ENCODE peak calls at places on chromosomes 3 and 15, in four cellular contexts. Q, G, B and S are unnamed samples.

GRCh38 chr3:100871307-100871706 is 121.9 kb downstream of the ABI3BP start:
- DNase-seq in G (no peak), B (no peak), Q (no peak), S (no peak)

GRCh38 chr3:129054605-129055104 is 5.9 kb upstream of the GP9 start:
- DNase-seq in Q (peak; percentile 20), G (no peak), B (no peak), S (no peak)

GRCh38 chr3:12966847-12967750 is 106.1 kb downstream of the IQSEC1 start:
- DNase-seq in B (peak; percentile 22), G (peak; percentile 61), Q (peak; percentile 22), S (no peak)

GRCh38 chr3:151552589-151552988 is 91.7 kb upstream of the IGSF10 start:
- DNase-seq in Q (peak; percentile 78), B (peak; percentile 11), G (no peak), S (no peak)

GRCh38 chr15:62901916-62902554 is 140.5 kb upstream of the TPM1 start:
- DNase-seq in Q (no peak), G (no peak), B (no peak), S (no peak)

GRCh38 chr3:88203537-88204143 is 53.9 kb downstream of the C3orf38 start:
- DNase-seq in B (peak; percentile 67), Q (peak; percentile 79), G (peak; percentile 68), S (no peak)

GRCh38 chr3:177306252-177306651 is 109.0 kb upstream of the TBL1XR1 start:
- DNase-seq in Q (peak; percentile 55), B (peak; percentile 50), G (no peak), S (no peak)

GRCh38 chr15:100926258-100926657 is 7.1 kb downstream of the LRRK1 start:
- DNase-seq in B (no peak), Q (no peak), G (no peak), S (peak; percentile 79)

GRCh38 chr3:72145506-72146380 is 360.8 kb upstream of the PROK2 start:
- DNase-seq in B (peak; percentile 69), Q (peak; percentile 74), G (no peak), S (no peak)

GRCh38 chr3:64185436-64185835 is 39.8 kb downstream of the PRICKLE2 start:
- DNase-seq in Q (no peak), G (no peak), B (no peak), S (no peak)

GRCh38 chr3:20668411-20668810 is 482.4 kb upstream of the SGO1 start:
- DNase-seq in Q (peak; percentile 25), G (no peak), B (no peak), S (no peak)

GRCh38 chr3:197522881-197523342 is 32.9 kb downstream of the BDH1 start:
- DNase-seq in B (peak; percentile 19), G (no peak), Q (peak; percentile 79), S (no peak)

GRCh38 chr3:195153653-195154052 is 117.3 kb downstream of the XXYLT1 start:
- DNase-seq in B (peak; percentile 38), G (no peak), Q (peak; percentile 34), S (no peak)

GRCh38 chr3:185308126-185308754 is 54.4 kb upstream of the EHHADH start:
- DNase-seq in Q (peak; percentile 83), G (no peak), B (peak; percentile 55), S (no peak)

GRCh38 chr3:104396974-104397669 is 969.6 kb upstream of the ALCAM start:
- DNase-seq in Q (peak; percentile 1), G (no peak), B (peak; percentile 3), S (no peak)

GRCh38 chr3:30693470-30694120 is 87.2 kb downstream of the TGFBR2 start:
- DNase-seq in B (peak; percentile 77), Q (peak; percentile 86), G (no peak), S (no peak)

GRCh38 chr3:46085421-46086082 is 58.3 kb upstream of the XCR1 start:
- DNase-seq in Q (no peak), B (no peak), G (no peak), S (peak; percentile 77)

GRCh38 chr3:66075281-66075680 is 36.6 kb upstream of the MAGI1 start:
- DNase-seq in G (no peak), B (peak; percentile 89), Q (peak; percentile 27), S (no peak)

GRCh38 chr3:183085634-183086390 is 13.5 kb downstream of the MCCC1 start:
- DNase-seq in B (peak; percentile 72), Q (peak; percentile 20), G (no peak), S (no peak)

GRCh38 chr3:149266733-149267132 is 45.1 kb upstream of the CP start:
- DNase-seq in Q (no peak), B (peak; percentile 43), G (no peak), S (no peak)

GRCh38 chr15:54197995-54198394 is 219.8 kb downstream of the UNC13C start:
- DNase-seq in Q (no peak), B (no peak), G (no peak), S (no peak)

GRCh38 chr3:36525115-36525711 is 144.9 kb downstream of the STAC start:
- DNase-seq in G (no peak), B (peak; percentile 4), Q (peak; percentile 35), S (no peak)

GRCh38 chr3:152446495-152446894 is 177.8 kb downstream of the MBNL1 start:
- DNase-seq in G (no peak), B (no peak), Q (no peak), S (no peak)

GRCh38 chr3:187737401-187738088 is 7.7 kb downstream of the BCL6 start:
- DNase-seq in B (peak; percentile 65), G (peak; percentile 88), Q (peak; percentile 85), S (peak; percentile 92)

GRCh38 chr3:102979682-102980378 is 545.0 kb downstream of the ZPLD1 start:
- DNase-seq in Q (peak; percentile 95), B (peak; percentile 84), G (peak; percentile 85), S (no peak)

GRCh38 chr3:137808015-137808414 is 43.9 kb downstream of the SOX14 start:
- DNase-seq in G (no peak), B (no peak), Q (no peak), S (no peak)

GRCh38 chr3:113698891-113699465 is 2.5 kb upstream of the USF3 start:
- DNase-seq in G (no peak), B (peak; percentile 4), Q (peak; percentile 35), S (no peak)

GRCh38 chr3:49750056-49750455 is 26.3 kb upstream of the GMPPB start:
- DNase-seq in G (no peak), B (peak; percentile 18), Q (no peak), S (no peak)

GRCh38 chr15:67523337-67523736 is 2.4 kb downstream of the C15orf61 start:
- DNase-seq in B (no peak), G (no peak), Q (no peak), S (no peak)
- H3K4me3 ChIP-seq in B (no peak overlapping the region), G (no peak overlapping the region), Q (no peak overlapping the region), S (no peak overlapping the region)

GRCh38 chr15:92012368-92012629 is 158.8 kb downstream of the SLCO3A1 start:
- DNase-seq in G (no peak), B (peak; percentile 12), Q (peak; percentile 6), S (no peak)
- H3K4me3 ChIP-seq in G (no peak overlapping the region), B (no peak overlapping the region), Q (no peak overlapping the region), S (no peak overlapping the region)

GRCh38 chr3:133509482-133509881 is 64.0 kb upstream of the CDV3 start:
- DNase-seq in Q (peak; percentile 37), G (no peak), B (peak; percentile 36), S (no peak)
- H3K4me3 ChIP-seq in Q (no peak overlapping the region), G (no peak overlapping the region), B (no peak overlapping the region), S (no peak overlapping the region)

GRCh38 chr15:66893294-66893693 is 172.1 kb upstream of the SMAD3 start:
- DNase-seq in G (no peak), B (no peak), Q (no peak), S (no peak)

GRCh38 chr15:66894986-66895780 is 170.2 kb upstream of the SMAD3 start:
- DNase-seq in Q (no peak), G (no peak), B (no peak), S (peak; percentile 37)

GRCh38 chr15:66896611-66897010 is 168.8 kb upstream of the SMAD3 start:
- DNase-seq in Q (no peak), G (no peak), B (no peak), S (peak; percentile 49)

GRCh38 chr15:66895794-66896453 is 169.5 kb upstream of the SMAD3 start:
- DNase-seq in G (no peak), B (no peak), Q (no peak), S (peak; percentile 52)

DNA sequence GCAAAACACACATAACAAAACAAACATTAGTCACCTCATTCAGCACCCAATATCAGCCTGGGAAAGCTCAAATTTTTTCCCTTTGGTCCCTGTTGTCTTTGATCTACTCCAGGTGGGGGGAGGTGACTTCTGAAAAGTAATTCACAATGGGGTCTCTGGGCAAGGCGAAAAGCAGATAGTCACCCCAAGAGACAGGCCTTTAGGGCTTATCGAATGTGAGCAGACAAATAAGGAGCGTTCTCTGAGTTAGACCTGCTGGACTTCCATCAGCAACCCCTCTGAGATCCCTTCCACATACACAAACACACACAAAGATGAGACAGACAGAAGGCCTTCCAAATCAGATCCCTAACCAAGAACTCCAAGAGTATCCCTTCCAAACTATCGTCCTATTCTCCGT is 171.0 kb upstream of the SMAD3 start:
- DNase-seq in Q (no peak), G (no peak), B (no peak), S (peak; percentile 19)
- H3K4me3 ChIP-seq in Q (no peak overlapping the region), G (no peak overlapping the region), B (no peak overlapping the region), S (no peak overlapping the region)

GRCh38 chr15:57227181-57227580 is 149.1 kb upstream of the CGNL1 start:
- DNase-seq in Q (no peak), G (no peak), B (no peak), S (no peak)

GRCh38 chr15:57224664-57225063 is 151.6 kb upstream of the CGNL1 start:
- DNase-seq in Q (peak; percentile 25), B (peak; percentile 70), G (no peak), S (no peak)

GRCh38 chr15:57223887-57224286 is 152.4 kb upstream of the CGNL1 start:
- DNase-seq in B (no peak), G (no peak), Q (no peak), S (no peak)

GRCh38 chr15:57220220-57220619 is 156.1 kb upstream of the CGNL1 start:
- DNase-seq in Q (peak; percentile 68), B (peak; percentile 85), G (no peak), S (no peak)

GRCh38 chr15:57223345-57223744 is 153.0 kb upstream of the CGNL1 start:
- DNase-seq in Q (no peak), G (no peak), B (no peak), S (no peak)
- H3K4me3 ChIP-seq in Q (no peak overlapping the region), G (no peak overlapping the region), B (no peak overlapping the region), S (no peak overlapping the region)

GRCh38 chr3:125334675-125335560 is 40.2 kb downstream of the ZNF148 start:
- DNase-seq in G (no peak), Q (peak; percentile 55), B (no peak), S (no peak)
- H3K4me3 ChIP-seq in G (no peak overlapping the region), Q (no peak overlapping the region), B (no peak overlapping the region), S (no peak overlapping the region)

DNA sequence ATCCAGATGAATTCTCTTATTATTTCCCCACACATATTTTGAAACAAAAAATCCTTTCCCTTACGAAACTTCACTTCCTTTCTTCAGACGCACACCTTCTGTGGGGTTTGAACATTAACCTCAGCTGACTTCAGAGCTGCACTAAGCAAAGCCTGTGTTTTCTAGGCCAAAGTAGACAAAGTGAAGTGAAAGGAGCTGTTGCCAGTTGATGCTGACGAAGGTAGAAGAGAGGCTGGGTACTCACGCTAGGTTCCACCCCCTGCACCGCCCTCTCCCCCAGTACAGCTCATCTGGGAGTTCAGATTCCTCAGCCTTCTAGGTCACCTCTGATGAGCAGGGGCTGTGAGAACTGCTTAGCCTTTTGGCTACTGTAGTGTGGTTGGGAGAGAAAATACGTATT is 24.1 kb downstream of the DUT start:
- DNase-seq in Q (peak; percentile 71), B (peak; percentile 45), G (no peak), S (no peak)
- H3K4me3 ChIP-seq in Q (no peak overlapping the region), B (no peak overlapping the region), G (no peak overlapping the region), S (no peak overlapping the region)